ENCODE peak calls at places on chromosomes 2 and 18, in seven cellular contexts. One of them, this sample, is unnamed.

GRCh38 chr18:67199993-67200617 is 316.4 kb downstream of the DSEL start:
- DNase-seq in HepG2: peak
- DNase-seq in GM12878: peak
- DNase-seq in SK-N-SH: peak
- DNase-seq in K562: no peak
- DNase-seq in A549: peak
- DNase-seq in H1: no peak
- DNase-seq in this sample: peak

GRCh38 chr2:13550832-13551231 is 834.1 kb downstream of the TRIB2 start:
- DNase-seq in H1: no peak
- DNase-seq in SK-N-SH: no peak
- DNase-seq in A549: no peak
- DNase-seq in GM12878: no peak
- DNase-seq in K562: no peak
- DNase-seq in HepG2: no peak
- DNase-seq in this sample: no peak

GRCh38 chr2:177072069-177072468 is 140.5 kb upstream of the HNRNPA3 start:
- DNase-seq in H1: no peak
- DNase-seq in K562: no peak
- DNase-seq in SK-N-SH: no peak
- DNase-seq in GM12878: no peak
- DNase-seq in A549: no peak
- DNase-seq in HepG2: no peak
- DNase-seq in this sample: no peak

GRCh38 chr18:58364867-58365533 is 263.9 kb downstream of the ALPK2 start:
- DNase-seq in SK-N-SH: no peak
- DNase-seq in H1: no peak
- DNase-seq in A549: no peak
- DNase-seq in HepG2: no peak
- DNase-seq in GM12878: no peak
- DNase-seq in K562: no peak
- DNase-seq in this sample: peak

GRCh38 chr2:85237849-85238570 is 89.8 kb downstream of the TGOLN2 start:
- DNase-seq in H1: peak
- DNase-seq in K562: no peak
- DNase-seq in GM12878: no peak
- DNase-seq in A549: no peak
- DNase-seq in HepG2: no peak
- DNase-seq in SK-N-SH: no peak
- DNase-seq in this sample: no peak

GRCh38 chr2:176872406-176872805 is 340.2 kb upstream of the HNRNPA3 start:
- DNase-seq in A549: no peak
- DNase-seq in GM12878: no peak
- DNase-seq in HepG2: no peak
- DNase-seq in K562: no peak
- DNase-seq in SK-N-SH: no peak
- DNase-seq in H1: no peak
- DNase-seq in this sample: no peak

GRCh38 chr2:171523339-171523931 is 1.2 kb downstream of the CYBRD1 start:
- DNase-seq in GM12878: no peak
- DNase-seq in K562: peak
- DNase-seq in SK-N-SH: peak
- DNase-seq in A549: peak
- DNase-seq in H1: peak
- DNase-seq in HepG2: peak
- DNase-seq in this sample: peak

GRCh38 chr2:53452400-53452799 is 315.2 kb upstream of the CHAC2 start:
- DNase-seq in K562: no peak
- DNase-seq in HepG2: no peak
- DNase-seq in H1: no peak
- DNase-seq in SK-N-SH: no peak
- DNase-seq in A549: no peak
- DNase-seq in GM12878: no peak
- DNase-seq in this sample: no peak

GRCh38 chr18:7020995-7021777 is 96.4 kb downstream of the LAMA1 start:
- DNase-seq in H1: no peak
- DNase-seq in SK-N-SH: no peak
- DNase-seq in GM12878: no peak
- DNase-seq in HepG2: no peak
- DNase-seq in K562: peak
- DNase-seq in A549: no peak
- DNase-seq in this sample: no peak

GRCh38 chr2:32772623-32773221 is 144.9 kb downstream of the TTC27 start:
- DNase-seq in HepG2: peak
- DNase-seq in GM12878: no peak
- DNase-seq in K562: peak
- DNase-seq in SK-N-SH: peak
- DNase-seq in A549: peak
- DNase-seq in H1: peak
- DNase-seq in this sample: peak

GRCh38 chr18:27075828-27076227 is 109.3 kb downstream of the CHST9 start:
- DNase-seq in GM12878: no peak
- DNase-seq in K562: no peak
- DNase-seq in H1: no peak
- DNase-seq in A549: no peak
- DNase-seq in SK-N-SH: no peak
- DNase-seq in HepG2: no peak
- DNase-seq in this sample: no peak

GRCh38 chr18:74731097-74731496 is 133.4 kb downstream of the ZNF407 start:
- DNase-seq in H1: no peak
- DNase-seq in HepG2: no peak
- DNase-seq in A549: no peak
- DNase-seq in K562: no peak
- DNase-seq in GM12878: no peak
- DNase-seq in SK-N-SH: no peak
- DNase-seq in this sample: peak

GRCh38 chr2:197675711-197676188 is 363 bp upstream of the RFTN2 start:
- DNase-seq in K562: no peak
- DNase-seq in SK-N-SH: no peak
- DNase-seq in GM12878: no peak
- DNase-seq in A549: no peak
- DNase-seq in H1: no peak
- DNase-seq in HepG2: no peak
- DNase-seq in this sample: peak

GRCh38 chr2:83565231-83566025 is 893.7 kb downstream of the SUCLG1 start:
- DNase-seq in H1: no peak
- DNase-seq in A549: no peak
- DNase-seq in GM12878: no peak
- DNase-seq in K562: no peak
- DNase-seq in SK-N-SH: no peak
- DNase-seq in HepG2: no peak
- DNase-seq in this sample: no peak

GRCh38 chr2:239143858-239144712 is 256.7 kb downstream of the HDAC4 start:
- DNase-seq in HepG2: peak
- DNase-seq in A549: peak
- DNase-seq in GM12878: no peak
- DNase-seq in SK-N-SH: peak
- DNase-seq in H1: peak
- DNase-seq in K562: peak
- DNase-seq in this sample: peak

GRCh38 chr2:172438741-172439508 is 11.5 kb downstream of the ITGA6 start:
- DNase-seq in GM12878: no peak
- DNase-seq in H1: no peak
- DNase-seq in K562: no peak
- DNase-seq in SK-N-SH: no peak
- DNase-seq in A549: peak
- DNase-seq in HepG2: no peak
- DNase-seq in this sample: peak

GRCh38 chr18:63216497-63216896 is 103.1 kb downstream of the BCL2 start:
- DNase-seq in A549: no peak
- DNase-seq in H1: no peak
- DNase-seq in GM12878: no peak
- DNase-seq in K562: no peak
- DNase-seq in SK-N-SH: no peak
- DNase-seq in HepG2: no peak
- DNase-seq in this sample: no peak
- H3K27ac ChIP-seq in A549: no peak
- H3K27ac ChIP-seq in H1: no peak
- H3K27ac ChIP-seq in GM12878: peak
- H3K27ac ChIP-seq in K562: no peak
- H3K27ac ChIP-seq in SK-N-SH: no peak
- H3K27ac ChIP-seq in HepG2: no peak
- H3K27ac ChIP-seq in this sample: no peak

DNA sequence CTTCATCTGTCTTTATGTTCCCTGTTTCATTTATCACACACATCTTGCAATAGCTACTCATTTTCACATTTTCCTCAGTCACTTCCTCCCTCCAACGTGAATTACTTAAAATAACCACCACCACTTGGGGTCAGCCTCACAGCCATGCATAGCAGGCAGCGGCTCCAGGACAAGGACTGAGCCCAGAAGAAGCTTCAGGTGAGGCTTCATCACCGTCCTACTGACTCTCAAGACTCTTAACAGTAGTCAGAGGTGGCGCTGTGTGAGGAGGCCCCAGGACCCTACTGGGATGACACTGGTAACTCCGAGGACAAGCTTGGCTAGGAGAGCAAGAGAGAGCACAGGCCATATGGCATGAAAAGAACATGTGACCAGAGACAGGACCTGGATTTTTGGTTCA is 15.5 kb upstream of the ST8SIA5 start:
- DNase-seq in H1: no peak
- DNase-seq in K562: no peak
- DNase-seq in A549: no peak
- DNase-seq in GM12878: no peak
- DNase-seq in HepG2: no peak
- DNase-seq in SK-N-SH: no peak
- DNase-seq in this sample: no peak
- TF ChIP-seq RFX5 in H1: no peak
- TF ChIP-seq RFX5 in K562: no peak
- TF ChIP-seq RFX5 in A549: no peak
- TF ChIP-seq RFX5 in GM12878: no peak
- TF ChIP-seq RFX5 in HepG2: no peak
- TF ChIP-seq RFX5 in SK-N-SH: no peak
- TF ChIP-seq RFX5 in this sample: no peak

DNA sequence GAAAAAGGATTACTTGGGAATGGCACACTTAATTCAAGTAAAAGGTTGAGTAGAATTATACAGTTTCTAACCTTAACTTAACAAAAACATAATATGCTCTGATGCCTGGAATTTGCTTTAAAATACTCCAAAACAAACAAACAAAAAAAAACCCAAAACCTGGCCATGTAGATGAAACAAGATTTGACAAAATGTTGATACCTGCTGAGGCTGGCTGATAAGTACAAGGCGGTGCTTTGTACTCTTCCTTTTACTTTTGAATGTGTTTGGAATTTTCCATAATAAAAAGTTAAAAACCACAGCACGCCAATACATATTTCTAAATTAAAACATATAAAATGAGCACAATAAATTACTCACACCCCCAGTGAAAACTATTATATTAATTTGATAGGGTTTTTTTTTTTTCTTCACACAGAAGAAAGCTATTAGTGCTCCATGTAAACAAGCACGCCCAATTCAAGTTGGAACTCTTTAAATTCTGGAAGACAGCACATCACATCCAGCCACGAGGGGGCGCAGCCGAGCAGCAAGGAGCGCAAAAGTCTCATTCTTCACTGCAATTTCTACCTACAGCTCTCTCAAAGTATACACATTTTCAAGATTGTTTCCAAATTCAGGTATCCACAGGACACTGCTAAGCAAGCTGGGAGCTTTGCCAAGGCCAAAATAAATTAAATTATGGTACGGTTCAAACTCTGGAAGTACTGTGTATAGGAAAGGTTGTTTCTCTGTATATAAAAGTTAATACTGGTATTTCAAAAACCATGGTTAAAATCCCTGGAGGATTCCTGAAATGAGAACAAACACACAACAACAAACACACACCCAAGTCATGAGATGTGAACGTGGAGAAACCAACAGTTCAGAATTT is 7.5 kb downstream of the SERTAD2 start:
- DNase-seq in SK-N-SH: peak
- DNase-seq in K562: no peak
- DNase-seq in A549: peak
- DNase-seq in H1: peak
- DNase-seq in HepG2: peak
- DNase-seq in GM12878: peak
- DNase-seq in this sample: peak
- H3K27ac ChIP-seq in SK-N-SH: no peak
- H3K27ac ChIP-seq in K562: peak
- H3K27ac ChIP-seq in A549: peak
- H3K27ac ChIP-seq in H1: no peak
- H3K27ac ChIP-seq in HepG2: no peak
- H3K27ac ChIP-seq in GM12878: peak
- H3K27ac ChIP-seq in this sample: no peak

GRCh38 chr2:5950736-5951135 is 258.6 kb downstream of the SOX11 start:
- DNase-seq in GM12878: no peak
- DNase-seq in HepG2: no peak
- DNase-seq in SK-N-SH: no peak
- DNase-seq in H1: no peak
- DNase-seq in A549: no peak
- DNase-seq in K562: no peak
- DNase-seq in this sample: no peak
- TF ChIP-seq RFX5 in GM12878: no peak
- TF ChIP-seq RFX5 in HepG2: no peak
- TF ChIP-seq RFX5 in SK-N-SH: no peak
- TF ChIP-seq RFX5 in H1: no peak
- TF ChIP-seq RFX5 in A549: no peak
- TF ChIP-seq RFX5 in K562: no peak
- TF ChIP-seq RFX5 in this sample: no peak

GRCh38 chr2:98701230-98701629 is 29.7 kb downstream of the MGAT4A start:
- DNase-seq in HepG2: no peak
- DNase-seq in H1: no peak
- DNase-seq in SK-N-SH: no peak
- DNase-seq in GM12878: no peak
- DNase-seq in A549: no peak
- DNase-seq in K562: no peak
- DNase-seq in this sample: no peak
- H3K27ac ChIP-seq in HepG2: peak
- H3K27ac ChIP-seq in H1: no peak
- H3K27ac ChIP-seq in SK-N-SH: no peak
- H3K27ac ChIP-seq in GM12878: no peak
- H3K27ac ChIP-seq in A549: no peak
- H3K27ac ChIP-seq in K562: no peak
- H3K27ac ChIP-seq in this sample: no peak

GRCh38 chr2:214203199-214203598 is 207.7 kb upstream of the VWC2L start:
- DNase-seq in HepG2: no peak
- DNase-seq in H1: no peak
- DNase-seq in K562: no peak
- DNase-seq in A549: no peak
- DNase-seq in GM12878: no peak
- DNase-seq in SK-N-SH: no peak
- DNase-seq in this sample: peak

GRCh38 chr2:214201892-214202291 is 209.0 kb upstream of the VWC2L start:
- DNase-seq in GM12878: no peak
- DNase-seq in H1: no peak
- DNase-seq in K562: no peak
- DNase-seq in SK-N-SH: no peak
- DNase-seq in A549: no peak
- DNase-seq in HepG2: no peak
- DNase-seq in this sample: no peak

DNA sequence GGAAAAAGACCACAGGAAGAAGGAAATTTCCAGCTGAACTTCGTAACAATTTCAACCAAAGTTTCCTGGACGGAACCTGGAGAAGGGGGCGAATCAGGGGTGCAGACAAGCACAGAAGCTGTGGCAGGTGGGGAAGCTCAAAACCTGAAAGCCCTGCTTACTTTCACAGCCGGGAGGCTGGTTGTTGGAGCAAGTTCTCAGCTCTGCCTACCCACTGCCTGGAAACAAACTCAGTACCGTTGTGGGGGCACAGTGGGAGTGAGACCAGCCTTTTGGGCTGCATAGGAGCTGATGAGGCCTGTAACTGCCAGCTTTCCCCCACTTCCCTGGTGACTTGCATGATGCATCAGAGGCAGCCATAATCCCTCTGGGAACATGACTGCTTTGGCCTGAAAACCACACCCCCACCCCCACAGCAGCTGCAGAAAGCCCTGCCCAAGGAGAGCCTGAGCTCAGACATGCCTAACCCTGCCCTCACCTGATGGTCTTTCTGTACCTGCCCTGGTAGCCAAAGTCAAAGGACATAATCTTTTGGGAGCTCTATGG is 207.0 kb upstream of the VWC2L start:
- DNase-seq in SK-N-SH: no peak
- DNase-seq in A549: no peak
- DNase-seq in GM12878: no peak
- DNase-seq in K562: no peak
- DNase-seq in HepG2: no peak
- DNase-seq in H1: no peak
- DNase-seq in this sample: peak
- TF ChIP-seq RFX5 in SK-N-SH: no peak
- TF ChIP-seq RFX5 in A549: no peak
- TF ChIP-seq RFX5 in GM12878: no peak
- TF ChIP-seq RFX5 in K562: no peak
- TF ChIP-seq RFX5 in HepG2: no peak
- TF ChIP-seq RFX5 in H1: no peak
- TF ChIP-seq RFX5 in this sample: no peak